ENCODE peak calls at places on chromosomes 2 and 18, in five cellular contexts. G is HFFc6; L is iPS-NIHi11; X is stimulated activated CD8-positive, alpha-beta memory T cell treated with anti-CD3 and anti-CD28 coated beads, Interleukin-15, amount 100 ng/mL, for 24 hours; B is pons. T is an unnamed sample.

GRCh38 chr2:228938629-228939028 is 332.5 kb downstream of the PID1 start:
- DNase-seq in G (peak), L (no peak), X (no peak), B (no peak), T (peak)

GRCh38 chr2:26018184-26018716 is 15.6 kb upstream of the RAB10 start:
- DNase-seq in G (peak), L (peak), X (no peak), B (no peak), T (peak)

GRCh38 chr2:152566728-152567069 is 150.6 kb downstream of the PRPF40A start:
- DNase-seq in G (no peak), L (no peak), X (no peak), B (peak), T (no peak)

GRCh38 chr2:236720974-236721600 is 151.5 kb downstream of the ACKR3 start:
- DNase-seq in G (no peak), L (no peak), X (no peak), B (no peak), T (no peak)

GRCh38 chr2:74844752-74845151 is 10.8 kb downstream of the HK2 start:
- DNase-seq in G (no peak), L (no peak), X (no peak), B (no peak), T (no peak)

GRCh38 chr2:6497048-6497447 is 368.7 kb downstream of the CMPK2 start:
- DNase-seq in G (no peak), L (no peak), X (no peak), B (no peak), T (no peak)

GRCh38 chr2:156399950-156400703 is 36.1 kb upstream of the GPD2 start:
- DNase-seq in G (peak), L (peak), X (no peak), B (peak), T (peak)

GRCh38 chr2:33219850-33220275 is 256.6 kb upstream of the RASGRP3 start:
- DNase-seq in G (peak), L (no peak), X (no peak), B (no peak), T (no peak)

GRCh38 chr18:48254077-48254602 is 155.0 kb downstream of the ZBTB7C start:
- DNase-seq in G (no peak), L (no peak), X (no peak), B (no peak), T (no peak)

GRCh38 chr18:77177009-77177408 is 44.4 kb upstream of the MBP start:
- DNase-seq in G (peak), L (no peak), X (no peak), B (no peak), T (no peak)

GRCh38 chr2:148555622-148556294 is 88.8 kb upstream of the EPC2 start:
- DNase-seq in G (no peak), L (no peak), X (no peak), B (no peak), T (no peak)

GRCh38 chr2:16747706-16748105 is 82.1 kb upstream of the CYRIA start:
- DNase-seq in G (no peak), L (no peak), X (no peak), B (no peak), T (no peak)

GRCh38 chr18:7272268-7273049 is 41.6 kb downstream of the LRRC30 start:
- DNase-seq in G (peak), L (peak), X (no peak), B (peak), T (peak)

GRCh38 chr2:82256288-82256687 is 1951.7 kb upstream of the LRRTM1 start:
- DNase-seq in G (no peak), L (no peak), X (no peak), B (no peak), T (no peak)

GRCh38 chr2:177604291-177605065 is 211.9 kb downstream of the AGPS start:
- DNase-seq in G (peak), L (peak), X (no peak), B (peak), T (peak)

GRCh38 chr2:72993147-72993546 is 75.8 kb downstream of the EMX1 start:
- DNase-seq in G (no peak), L (peak), X (no peak), B (peak), T (peak)

GRCh38 chr18:9097349-9097748 is 5.2 kb upstream of the NDUFV2 start:
- DNase-seq in G (no peak), L (no peak), X (no peak), B (no peak), T (no peak)

GRCh38 chr2:64606495-64607363 is 47.0 kb downstream of the SERTAD2 start:
- DNase-seq in G (no peak), L (peak), X (peak), B (peak), T (peak)

GRCh38 chr18:74012954-74013630 is 134.5 kb downstream of the FBXO15 start:
- DNase-seq in G (no peak), L (no peak), X (no peak), B (no peak), T (no peak)

GRCh38 chr2:61770746-61771145 is 83.1 kb downstream of the FAM161A start:
- DNase-seq in G (peak), L (no peak), X (no peak), B (no peak), T (peak)

GRCh38 chr2:105917216-105917615 is 172.5 kb downstream of the NCK2 start:
- DNase-seq in G (no peak), L (no peak), X (no peak), B (no peak), T (no peak)

GRCh38 chr2:232229296-232229916 is 149.1 kb upstream of the ALPP start:
- DNase-seq in G (no peak), L (no peak), X (no peak), B (no peak), T (peak)

GRCh38 chr2:100237046-100237615 is 85.2 kb downstream of the LONRF2 start:
- DNase-seq in G (no peak), L (no peak), X (no peak), B (no peak), T (no peak)

GRCh38 chr2:76170856-76171255 is 460.1 kb upstream of the GCFC2 start:
- DNase-seq in G (no peak), L (no peak), X (no peak), B (no peak), T (no peak)

T was measured in AG20443.